ENCODE peak calls at places on chromosomes 13 and 19, in five cellular contexts. One of them, this sample, is unnamed.

GRCh38 chr19:42360787-42361544 is 29.1 kb downstream of the CNFN start:
- DNase-seq in epithelial cell of esophagus: no peak
- DNase-seq in HFF-Myc: no peak
- DNase-seq in CD8-positive, alpha-beta memory T cell: no peak
- DNase-seq in lower lobe of right lung: no peak
- DNase-seq in this sample: peak; percentile 31

GRCh38 chr13:100363874-100364273 is 224.7 kb downstream of the GGACT start:
- DNase-seq in epithelial cell of esophagus: peak; percentile 10
- DNase-seq in HFF-Myc: peak; percentile 39
- DNase-seq in CD8-positive, alpha-beta memory T cell: no peak
- DNase-seq in lower lobe of right lung: no peak
- DNase-seq in this sample: no peak

GRCh38 chr19:47417746-47418594 is 1.4 kb downstream of the MEIS3 start:
- DNase-seq in epithelial cell of esophagus: peak; percentile 13
- DNase-seq in HFF-Myc: no peak
- DNase-seq in CD8-positive, alpha-beta memory T cell: no peak
- DNase-seq in lower lobe of right lung: peak; percentile 9
- DNase-seq in this sample: no peak

GRCh38 chr19:53945441-53945840 is 17.3 kb upstream of the CACNG8 start:
- DNase-seq in epithelial cell of esophagus: no peak
- DNase-seq in HFF-Myc: no peak
- DNase-seq in CD8-positive, alpha-beta memory T cell: no peak
- DNase-seq in lower lobe of right lung: no peak
- DNase-seq in this sample: no peak

GRCh38 chr13:27790523-27790922 is 1.8 kb upstream of the GSX1 start:
- DNase-seq in epithelial cell of esophagus: no peak
- DNase-seq in HFF-Myc: no peak
- DNase-seq in CD8-positive, alpha-beta memory T cell: no peak
- DNase-seq in lower lobe of right lung: no peak
- DNase-seq in this sample: no peak

GRCh38 chr19:11581740-11582139 is 4.3 kb upstream of the ACP5 start:
- DNase-seq in epithelial cell of esophagus: no peak
- DNase-seq in HFF-Myc: no peak
- DNase-seq in CD8-positive, alpha-beta memory T cell: peak; percentile 24
- DNase-seq in lower lobe of right lung: no peak
- DNase-seq in this sample: no peak

GRCh38 chr13:50291611-50292010 is 276.4 kb downstream of the KCNRG start:
- DNase-seq in epithelial cell of esophagus: peak; percentile 10
- DNase-seq in HFF-Myc: no peak
- DNase-seq in CD8-positive, alpha-beta memory T cell: no peak
- DNase-seq in lower lobe of right lung: no peak
- DNase-seq in this sample: no peak

GRCh38 chr19:43700368-43701015 is 15.4 kb upstream of the IRGC start:
- DNase-seq in epithelial cell of esophagus: peak; percentile 76
- DNase-seq in HFF-Myc: peak; percentile 73
- DNase-seq in CD8-positive, alpha-beta memory T cell: no peak
- DNase-seq in lower lobe of right lung: peak; percentile 47
- DNase-seq in this sample: no peak

GRCh38 chr19:1234041-1234669 is 3.6 kb downstream of the CBARP start:
- DNase-seq in epithelial cell of esophagus: no peak
- DNase-seq in HFF-Myc: no peak
- DNase-seq in CD8-positive, alpha-beta memory T cell: no peak
- DNase-seq in lower lobe of right lung: no peak
- DNase-seq in this sample: no peak

GRCh38 chr19:34259367-34259865 is 5.1 kb downstream of the GARRE1 start:
- DNase-seq in epithelial cell of esophagus: peak; percentile 24
- DNase-seq in HFF-Myc: no peak
- DNase-seq in CD8-positive, alpha-beta memory T cell: no peak
- DNase-seq in lower lobe of right lung: no peak
- DNase-seq in this sample: no peak

GRCh38 chr19:10293637-10294367 is 4.0 kb downstream of the ICAM5 start:
- DNase-seq in epithelial cell of esophagus: no peak
- DNase-seq in HFF-Myc: no peak
- DNase-seq in CD8-positive, alpha-beta memory T cell: no peak
- DNase-seq in lower lobe of right lung: no peak
- DNase-seq in this sample: no peak

GRCh38 chr19:56152644-56153043 is 11.6 kb downstream of the ZNF444 start:
- DNase-seq in epithelial cell of esophagus: no peak
- DNase-seq in HFF-Myc: no peak
- DNase-seq in CD8-positive, alpha-beta memory T cell: no peak
- DNase-seq in lower lobe of right lung: no peak
- DNase-seq in this sample: no peak

GRCh38 chr13:64441740-64442139 is 2788.4 kb downstream of the PCDH9 start:
- DNase-seq in epithelial cell of esophagus: no peak
- DNase-seq in HFF-Myc: no peak
- DNase-seq in CD8-positive, alpha-beta memory T cell: no peak
- DNase-seq in lower lobe of right lung: no peak
- DNase-seq in this sample: no peak

GRCh38 chr19:2345794-2346663 is 14.0 kb upstream of the TMPRSS9 start:
- DNase-seq in epithelial cell of esophagus: no peak
- DNase-seq in HFF-Myc: no peak
- DNase-seq in CD8-positive, alpha-beta memory T cell: no peak
- DNase-seq in lower lobe of right lung: peak; percentile 70
- DNase-seq in this sample: no peak

GRCh38 chr19:12065100-12065538 is 588 bp downstream of the ZNF844 start:
- DNase-seq in epithelial cell of esophagus: no peak
- DNase-seq in HFF-Myc: no peak
- DNase-seq in CD8-positive, alpha-beta memory T cell: no peak
- DNase-seq in lower lobe of right lung: no peak
- DNase-seq in this sample: no peak

GRCh38 chr19:8129061-8129460 is 20.3 kb downstream of the FBN3 start:
- DNase-seq in epithelial cell of esophagus: no peak
- DNase-seq in HFF-Myc: no peak
- DNase-seq in CD8-positive, alpha-beta memory T cell: no peak
- DNase-seq in lower lobe of right lung: no peak
- DNase-seq in this sample: no peak

GRCh38 chr19:1952635-1953034 is 11.7 kb downstream of the CSNK1G2 start:
- DNase-seq in epithelial cell of esophagus: no peak
- DNase-seq in HFF-Myc: no peak
- DNase-seq in CD8-positive, alpha-beta memory T cell: no peak
- DNase-seq in lower lobe of right lung: no peak
- DNase-seq in this sample: no peak

GRCh38 chr13:97295279-97296182 is 73.4 kb downstream of the MBNL2 start:
- DNase-seq in epithelial cell of esophagus: peak; percentile 72
- DNase-seq in HFF-Myc: no peak
- DNase-seq in CD8-positive, alpha-beta memory T cell: no peak
- DNase-seq in lower lobe of right lung: no peak
- DNase-seq in this sample: no peak

GRCh38 chr13:45536224-45536623 is 71.5 kb downstream of the COG3 start:
- DNase-seq in epithelial cell of esophagus: no peak
- DNase-seq in HFF-Myc: no peak
- DNase-seq in CD8-positive, alpha-beta memory T cell: no peak
- DNase-seq in lower lobe of right lung: no peak
- DNase-seq in this sample: no peak

GRCh38 chr19:52638601-52639000 is 446 bp upstream of the ZNF83 start:
- DNase-seq in epithelial cell of esophagus: no peak
- DNase-seq in HFF-Myc: no peak
- DNase-seq in CD8-positive, alpha-beta memory T cell: no peak
- DNase-seq in lower lobe of right lung: peak; percentile 54
- DNase-seq in this sample: no peak

GRCh38 chr19:38319421-38320258 is at the start of gene KCNK6:
- DNase-seq in epithelial cell of esophagus: peak; percentile 69
- DNase-seq in HFF-Myc: no peak
- DNase-seq in CD8-positive, alpha-beta memory T cell: peak; percentile 41
- DNase-seq in lower lobe of right lung: peak; percentile 73
- DNase-seq in this sample: no peak

GRCh38 chr19:7213628-7214328 is 80.4 kb downstream of the INSR start:
- DNase-seq in epithelial cell of esophagus: no peak
- DNase-seq in HFF-Myc: no peak
- DNase-seq in CD8-positive, alpha-beta memory T cell: no peak
- DNase-seq in lower lobe of right lung: no peak
- DNase-seq in this sample: no peak

GRCh38 chr19:10625003-10625761 is at the start of gene SLC44A2:
- DNase-seq in epithelial cell of esophagus: peak; percentile 85
- DNase-seq in HFF-Myc: no peak
- DNase-seq in CD8-positive, alpha-beta memory T cell: no peak
- DNase-seq in lower lobe of right lung: peak; percentile 89
- DNase-seq in this sample: no peak

GRCh38 chr19:31126236-31126635 is 223.0 kb downstream of the TSHZ3 start:
- DNase-seq in epithelial cell of esophagus: no peak
- DNase-seq in HFF-Myc: no peak
- DNase-seq in CD8-positive, alpha-beta memory T cell: no peak
- DNase-seq in lower lobe of right lung: no peak
- DNase-seq in this sample: no peak

GRCh38 chr19:43470288-43470687 is 4.9 kb upstream of the LYPD3 start:
- DNase-seq in epithelial cell of esophagus: peak; percentile 87
- DNase-seq in HFF-Myc: no peak
- DNase-seq in CD8-positive, alpha-beta memory T cell: peak; percentile 34
- DNase-seq in lower lobe of right lung: no peak
- DNase-seq in this sample: no peak

GRCh38 chr19:38917921-38918491 is 6.0 kb upstream of the CCER2 start:
- DNase-seq in epithelial cell of esophagus: peak; percentile 17
- DNase-seq in HFF-Myc: no peak
- DNase-seq in CD8-positive, alpha-beta memory T cell: no peak
- DNase-seq in lower lobe of right lung: peak; percentile 12
- DNase-seq in this sample: no peak

GRCh38 chr13:105363747-105364177 is 1171.7 kb downstream of the EFNB2 start:
- DNase-seq in epithelial cell of esophagus: peak; percentile 2
- DNase-seq in HFF-Myc: no peak
- DNase-seq in CD8-positive, alpha-beta memory T cell: no peak
- DNase-seq in lower lobe of right lung: no peak
- DNase-seq in this sample: no peak
- H3K4me3 ChIP-seq in epithelial cell of esophagus: no peak overlapping the region
- H3K4me3 ChIP-seq in HFF-Myc: no peak overlapping the region
- H3K4me3 ChIP-seq in CD8-positive, alpha-beta memory T cell: no peak overlapping the region
- H3K4me3 ChIP-seq in lower lobe of right lung: no peak overlapping the region
- H3K4me3 ChIP-seq in this sample: no peak overlapping the region

GRCh38 chr13:30848332-30849027 is 57.6 kb upstream of the MEDAG start:
- DNase-seq in epithelial cell of esophagus: no peak
- DNase-seq in HFF-Myc: no peak
- DNase-seq in CD8-positive, alpha-beta memory T cell: no peak
- DNase-seq in lower lobe of right lung: no peak
- DNase-seq in this sample: no peak

GRCh38 chr13:30846311-30846710 is 59.8 kb upstream of the MEDAG start:
- DNase-seq in epithelial cell of esophagus: peak; percentile 67
- DNase-seq in HFF-Myc: no peak
- DNase-seq in CD8-positive, alpha-beta memory T cell: no peak
- DNase-seq in lower lobe of right lung: no peak
- DNase-seq in this sample: no peak

GRCh38 chr13:30846844-30847243 is 59.2 kb upstream of the MEDAG start:
- DNase-seq in epithelial cell of esophagus: peak; percentile 66
- DNase-seq in HFF-Myc: no peak
- DNase-seq in CD8-positive, alpha-beta memory T cell: no peak
- DNase-seq in lower lobe of right lung: no peak
- DNase-seq in this sample: no peak

GRCh38 chr13:30849611-30850010 is 56.5 kb upstream of the MEDAG start:
- DNase-seq in epithelial cell of esophagus: no peak
- DNase-seq in HFF-Myc: no peak
- DNase-seq in CD8-positive, alpha-beta memory T cell: no peak
- DNase-seq in lower lobe of right lung: no peak
- DNase-seq in this sample: no peak

GRCh38 chr13:30847697-30848307 is 58.3 kb upstream of the MEDAG start:
- DNase-seq in epithelial cell of esophagus: peak; percentile 83
- DNase-seq in HFF-Myc: no peak
- DNase-seq in CD8-positive, alpha-beta memory T cell: no peak
- DNase-seq in lower lobe of right lung: no peak
- DNase-seq in this sample: no peak
- H3K4me3 ChIP-seq in epithelial cell of esophagus: no peak overlapping the region
- H3K4me3 ChIP-seq in HFF-Myc: no peak overlapping the region
- H3K4me3 ChIP-seq in CD8-positive, alpha-beta memory T cell: no peak overlapping the region
- H3K4me3 ChIP-seq in lower lobe of right lung: no peak overlapping the region
- H3K4me3 ChIP-seq in this sample: no peak overlapping the region

GRCh38 chr13:59755647-59756290 is 408.0 kb downstream of the DIAPH3 start:
- DNase-seq in epithelial cell of esophagus: peak; percentile 13
- DNase-seq in HFF-Myc: no peak
- DNase-seq in CD8-positive, alpha-beta memory T cell: no peak
- DNase-seq in lower lobe of right lung: no peak
- DNase-seq in this sample: no peak

GRCh38 chr13:59747529-59747928 is 416.2 kb downstream of the DIAPH3 start:
- DNase-seq in epithelial cell of esophagus: no peak
- DNase-seq in HFF-Myc: no peak
- DNase-seq in CD8-positive, alpha-beta memory T cell: no peak
- DNase-seq in lower lobe of right lung: no peak
- DNase-seq in this sample: no peak

GRCh38 chr13:59746291-59746962 is 417.3 kb downstream of the DIAPH3 start:
- DNase-seq in epithelial cell of esophagus: peak; percentile 49
- DNase-seq in HFF-Myc: no peak
- DNase-seq in CD8-positive, alpha-beta memory T cell: no peak
- DNase-seq in lower lobe of right lung: no peak
- DNase-seq in this sample: no peak

GRCh38 chr13:59754411-59754810 is 409.3 kb downstream of the DIAPH3 start:
- DNase-seq in epithelial cell of esophagus: no peak
- DNase-seq in HFF-Myc: no peak
- DNase-seq in CD8-positive, alpha-beta memory T cell: no peak
- DNase-seq in lower lobe of right lung: no peak
- DNase-seq in this sample: no peak

DNA sequence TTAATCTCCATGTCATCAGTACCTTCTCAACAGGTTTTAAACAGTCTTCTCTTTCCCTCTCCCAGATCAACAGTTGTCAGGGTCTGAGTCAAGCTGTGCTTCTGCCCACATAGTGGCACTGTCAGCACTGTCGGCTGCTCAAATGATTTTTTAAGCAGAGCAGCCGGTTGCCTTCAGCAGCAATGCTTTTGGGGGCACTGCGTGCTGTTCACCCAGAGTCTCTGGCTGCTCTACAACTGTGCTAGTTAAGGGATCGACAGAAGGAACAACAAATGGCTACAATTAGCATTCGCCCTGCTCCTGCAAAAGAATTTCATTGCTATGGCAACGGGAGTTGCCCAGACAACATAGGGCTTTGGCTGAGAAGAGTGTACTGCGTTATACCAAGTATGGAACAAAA is 412.9 kb downstream of the DIAPH3 start:
- DNase-seq in epithelial cell of esophagus: peak; percentile 41
- DNase-seq in HFF-Myc: peak; percentile 49
- DNase-seq in CD8-positive, alpha-beta memory T cell: no peak
- DNase-seq in lower lobe of right lung: no peak
- DNase-seq in this sample: peak; percentile 77
- H3K4me3 ChIP-seq in epithelial cell of esophagus: no peak overlapping the region
- H3K4me3 ChIP-seq in HFF-Myc: no peak overlapping the region
- H3K4me3 ChIP-seq in CD8-positive, alpha-beta memory T cell: no peak overlapping the region
- H3K4me3 ChIP-seq in lower lobe of right lung: no peak overlapping the region
- H3K4me3 ChIP-seq in this sample: no peak overlapping the region

GRCh38 chr19:45439569-45440258 is 16.0 kb upstream of the ERCC1 start:
- DNase-seq in epithelial cell of esophagus: peak; percentile 73
- DNase-seq in HFF-Myc: no peak
- DNase-seq in CD8-positive, alpha-beta memory T cell: peak; percentile 88
- DNase-seq in lower lobe of right lung: peak; percentile 88
- DNase-seq in this sample: no peak
- H3K4me3 ChIP-seq in epithelial cell of esophagus: peak overlapping the region; percentile 37
- H3K4me3 ChIP-seq in HFF-Myc: peak overlapping the region; percentile 49
- H3K4me3 ChIP-seq in CD8-positive, alpha-beta memory T cell: peak overlapping the region; percentile 47
- H3K4me3 ChIP-seq in lower lobe of right lung: peak overlapping the region; percentile 78
- H3K4me3 ChIP-seq in this sample: peak overlapping the region; percentile 68

This sample was measured in iPS DF 6.9.